ENCODE peak calls at places on chromosomes 5 and 9, in six cellular contexts. D is A549, B is ovary, J is GM12891, S is Peyer's patch, K is NB4. I is an unnamed sample.
A peak's percentile ranks its signal among the peaks of the same experiment; 100 is the strongest.

GRCh38 chr9:70004310-70004709 is 39.3 kb upstream of the MAMDC2 start:
- DNase-seq in D (no peak), B (no peak), J (no peak), S (no peak), K (no peak), I (peak; percentile 64)

GRCh38 chr9:22529426-22530199 is 83.0 kb downstream of the DMRTA1 start:
- DNase-seq in D (no peak), B (no peak), J (no peak), S (no peak), K (no peak), I (no peak)

GRCh38 chr9:128987800-128988199 is 40.3 kb downstream of the NUP188 start:
- DNase-seq in D (no peak), B (no peak), J (no peak), S (no peak), K (no peak), I (peak; percentile 80)

GRCh38 chr9:127844821-127845359 is 9.6 kb downstream of the ENG start:
- DNase-seq in D (no peak), B (peak; percentile 69), J (no peak), S (no peak), K (no peak), I (no peak)

GRCh38 chr5:107219993-107220392 is 450.7 kb downstream of the EFNA5 start:
- DNase-seq in D (no peak), B (no peak), J (no peak), S (no peak), K (no peak), I (no peak)

GRCh38 chr5:142644127-142644526 is 41.8 kb downstream of the FGF1 start:
- DNase-seq in D (no peak), B (no peak), J (no peak), S (no peak), K (no peak), I (peak; percentile 36)

GRCh38 chr9:131992906-131993657 is 86.6 kb downstream of the MED27 start:
- DNase-seq in D (no peak), B (no peak), J (no peak), S (no peak), K (no peak), I (peak; percentile 31)

GRCh38 chr5:135155616-135156214 is 121.7 kb upstream of the PITX1 start:
- DNase-seq in D (no peak), B (no peak), J (no peak), S (no peak), K (no peak), I (no peak)

GRCh38 chr9:119838210-119838609 is 469.0 kb upstream of the BRINP1 start:
- DNase-seq in D (no peak), B (no peak), J (no peak), S (no peak), K (no peak), I (no peak)

GRCh38 chr5:117337064-117337749 is 762.6 kb upstream of the SEMA6A start:
- DNase-seq in D (no peak), B (no peak), J (no peak), S (no peak), K (no peak), I (no peak)

GRCh38 chr5:81301221-81302015 is at the start of gene ZCCHC9:
- DNase-seq in D (peak; percentile 73), B (peak; percentile 95), J (peak; percentile 78), S (peak; percentile 95), K (peak; percentile 96), I (peak; percentile 96)
- TF ChIP-seq POLR2A in D (peak; percentile 94), B (peak; percentile 84), J (peak; percentile 94), S (peak; percentile 80), K (peak; percentile 87), I (peak; percentile 94)

GRCh38 chr9:6708732-6709131 is 49.0 kb upstream of the KDM4C start:
- DNase-seq in D (no peak), B (no peak), J (no peak), S (no peak), K (peak; percentile 51), I (no peak)

GRCh38 chr9:6703898-6704639 is 53.7 kb upstream of the KDM4C start:
- DNase-seq in D (peak; percentile 94), B (peak; percentile 89), J (peak; percentile 57), S (peak; percentile 80), K (peak; percentile 92), I (peak; percentile 12)
- TF ChIP-seq POLR2A in D (peak; percentile 90), B (peak; percentile 56), J (no peak), S (peak; percentile 34), K (no peak), I (no peak)

GRCh38 chr5:52787600-52788504 is at the start of the genes ITGA1 and PELO:
- DNase-seq in D (peak; percentile 68), B (peak; percentile 76), J (peak; percentile 21), S (peak; percentile 86), K (peak; percentile 60), I (peak; percentile 81)
- TF ChIP-seq POLR2A in D (no peak), B (peak; percentile 30), J (peak; percentile 36), S (no peak), K (no peak), I (no peak)

DNA sequence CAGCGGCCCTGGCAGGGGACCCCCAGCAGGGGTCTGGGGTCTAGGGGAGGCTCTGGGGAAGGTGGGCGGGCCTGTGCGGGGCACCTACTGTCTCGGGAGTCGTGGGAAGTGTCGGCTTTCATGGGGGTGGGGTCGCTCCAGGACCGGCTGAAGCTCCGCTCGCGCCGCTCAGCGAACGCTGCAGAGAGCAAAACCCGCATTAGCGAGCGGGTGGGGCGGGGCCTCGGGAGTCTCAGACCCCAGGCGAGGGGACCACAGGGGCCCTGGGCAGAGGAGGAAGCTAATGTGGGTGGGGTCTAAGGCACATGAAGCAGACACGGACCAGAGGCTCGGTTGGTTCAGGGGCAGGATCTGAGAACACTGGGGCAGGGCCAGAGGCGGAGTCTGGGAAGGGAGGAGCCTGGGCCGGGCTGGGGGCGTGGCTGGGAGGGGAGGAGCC is 5.5 kb downstream of the NSMF start:
- DNase-seq in D (peak; percentile 43), B (peak; percentile 74), J (peak; percentile 91), S (peak; percentile 74), K (peak; percentile 58), I (peak; percentile 58)
- TF ChIP-seq POLR2A in D (no peak), B (no peak), J (no peak), S (no peak), K (no peak), I (no peak)

GRCh38 chr9:105248691-105249090 is 4.2 kb downstream of the SLC44A1 start:
- DNase-seq in D (no peak), B (no peak), J (no peak), S (no peak), K (no peak), I (no peak)

GRCh38 chr9:105245720-105246161 is 1.3 kb downstream of the SLC44A1 start:
- DNase-seq in D (no peak), B (no peak), J (no peak), S (no peak), K (no peak), I (no peak)

GRCh38 chr9:105244996-105245719 is 707 bp downstream of the SLC44A1 start:
- DNase-seq in D (peak; percentile 30), B (peak; percentile 58), J (no peak), S (peak; percentile 87), K (peak; percentile 47), I (no peak)

GRCh38 chr9:105244274-105244995 is at the start of gene SLC44A1:
- DNase-seq in D (peak; percentile 69), B (peak; percentile 96), J (peak; percentile 54), S (peak; percentile 98), K (peak; percentile 97), I (peak; percentile 92)

DNA sequence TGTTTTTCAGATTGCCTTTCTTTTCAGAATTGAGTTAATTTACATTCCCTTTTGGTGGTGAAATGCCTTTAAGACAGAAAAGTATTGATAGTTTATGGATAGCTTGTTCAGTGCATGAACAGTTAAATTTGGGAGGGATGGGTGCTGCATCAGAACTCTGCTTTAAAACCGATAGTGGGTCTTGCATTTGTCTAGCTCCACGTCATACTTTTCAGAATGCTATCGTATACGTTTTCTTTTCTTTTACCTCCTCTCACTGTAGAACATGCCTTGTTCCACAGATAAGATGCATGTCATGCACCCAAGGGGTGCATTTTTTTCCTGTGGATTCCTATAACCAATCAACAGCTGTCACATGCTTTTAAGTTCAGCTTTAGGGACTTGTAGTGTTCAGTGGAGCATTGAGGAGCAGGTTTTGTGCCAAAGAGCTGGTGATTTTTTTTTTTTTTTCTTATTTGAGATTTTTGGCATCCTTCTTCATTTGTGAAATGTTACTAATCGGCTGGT is 2.3 kb downstream of the SLC44A1 start:
- DNase-seq in D (no peak), B (no peak), J (no peak), S (no peak), K (no peak), I (no peak)
- TF ChIP-seq POLR2A in D (no peak), B (no peak), J (no peak), S (no peak), K (no peak), I (no peak)

I was measured in IMR-90.